ENCODE peak calls at places on chromosomes 11 and 22, in five cellular contexts. One of them, this sample, is unnamed.

GRCh38 chr22:38107692-38108515 is 2.6 kb downstream of the BAIAP2L2 start:
- ATAC-seq in K562: no peak
- ATAC-seq in Panc1: no peak
- ATAC-seq in upper lobe of left lung: no peak
- ATAC-seq in GM12878: no peak
- ATAC-seq in this sample: no peak

GRCh38 chr11:104705475-104706195 is 192.6 kb downstream of the CASP12 start:
- ATAC-seq in K562: no peak
- ATAC-seq in Panc1: no peak
- ATAC-seq in upper lobe of left lung: peak; percentile 86
- ATAC-seq in GM12878: peak; percentile 99
- ATAC-seq in this sample: peak; percentile 39

GRCh38 chr11:3169952-3170755 is 5.0 kb upstream of the OSBPL5 start:
- ATAC-seq in K562: no peak
- ATAC-seq in Panc1: no peak
- ATAC-seq in upper lobe of left lung: no peak
- ATAC-seq in GM12878: no peak
- ATAC-seq in this sample: no peak

GRCh38 chr22:45743687-45744086 is 72.1 kb downstream of the ATXN10 start:
- ATAC-seq in K562: no peak
- ATAC-seq in Panc1: no peak
- ATAC-seq in upper lobe of left lung: peak; percentile 62
- ATAC-seq in GM12878: no peak
- ATAC-seq in this sample: no peak

GRCh38 chr22:40509401-40510134 is 127.0 kb downstream of the MRTFA start:
- ATAC-seq in K562: no peak
- ATAC-seq in Panc1: no peak
- ATAC-seq in upper lobe of left lung: peak; percentile 70
- ATAC-seq in GM12878: peak; percentile 73
- ATAC-seq in this sample: peak; percentile 55

GRCh38 chr11:109972181-109972715 is 120.9 kb upstream of the ZC3H12C start:
- ATAC-seq in K562: no peak
- ATAC-seq in Panc1: no peak
- ATAC-seq in upper lobe of left lung: no peak
- ATAC-seq in GM12878: peak; percentile 71
- ATAC-seq in this sample: no peak

GRCh38 chr11:34316347-34317037 is 41.3 kb downstream of the ABTB2 start:
- ATAC-seq in K562: no peak
- ATAC-seq in Panc1: no peak
- ATAC-seq in upper lobe of left lung: no peak
- ATAC-seq in GM12878: peak; percentile 18
- ATAC-seq in this sample: no peak

GRCh38 chr22:36433318-36434231 is 45.8 kb upstream of the MYH9 start:
- ATAC-seq in K562: peak; percentile 27
- ATAC-seq in Panc1: peak; percentile 40
- ATAC-seq in upper lobe of left lung: peak; percentile 9
- ATAC-seq in GM12878: no peak
- ATAC-seq in this sample: no peak

GRCh38 chr11:61488651-61489291 is 19.8 kb upstream of the LRRC10B start:
- ATAC-seq in K562: peak; percentile 53
- ATAC-seq in Panc1: peak; percentile 77
- ATAC-seq in upper lobe of left lung: no peak
- ATAC-seq in GM12878: no peak
- ATAC-seq in this sample: peak; percentile 44

GRCh38 chr11:116202922-116203321 is 569.9 kb downstream of the BUD13 start:
- ATAC-seq in K562: no peak
- ATAC-seq in Panc1: no peak
- ATAC-seq in upper lobe of left lung: no peak
- ATAC-seq in GM12878: no peak
- ATAC-seq in this sample: no peak

GRCh38 chr11:78784321-78785061 is 209.8 kb upstream of the NARS2 start:
- ATAC-seq in K562: no peak
- ATAC-seq in Panc1: no peak
- ATAC-seq in upper lobe of left lung: no peak
- ATAC-seq in GM12878: no peak
- ATAC-seq in this sample: no peak

GRCh38 chr11:100687630-100688395 is 725 bp downstream of the ARHGAP42 start:
- ATAC-seq in K562: peak; percentile 84
- ATAC-seq in Panc1: peak; percentile 85
- ATAC-seq in upper lobe of left lung: peak; percentile 73
- ATAC-seq in GM12878: peak; percentile 73
- ATAC-seq in this sample: peak; percentile 80

GRCh38 chr11:95703059-95703458 is 86.5 kb downstream of the FAM76B start:
- ATAC-seq in K562: no peak
- ATAC-seq in Panc1: no peak
- ATAC-seq in upper lobe of left lung: no peak
- ATAC-seq in GM12878: no peak
- ATAC-seq in this sample: no peak

GRCh38 chr11:27444801-27445215 is 27.8 kb downstream of the LGR4 start:
- ATAC-seq in K562: peak; percentile 59
- ATAC-seq in Panc1: no peak
- ATAC-seq in upper lobe of left lung: no peak
- ATAC-seq in GM12878: no peak
- ATAC-seq in this sample: no peak

GRCh38 chr11:73360743-73361369 is 15.3 kb upstream of the RELT start:
- ATAC-seq in K562: no peak
- ATAC-seq in Panc1: no peak
- ATAC-seq in upper lobe of left lung: no peak
- ATAC-seq in GM12878: no peak
- ATAC-seq in this sample: no peak

GRCh38 chr11:73359341-73359740 is 16.9 kb upstream of the RELT start:
- ATAC-seq in K562: no peak
- ATAC-seq in Panc1: peak; percentile 21
- ATAC-seq in upper lobe of left lung: no peak
- ATAC-seq in GM12878: no peak
- ATAC-seq in this sample: peak; percentile 52

GRCh38 chr11:73363147-73363546 is 13.1 kb upstream of the RELT start:
- ATAC-seq in K562: no peak
- ATAC-seq in Panc1: no peak
- ATAC-seq in upper lobe of left lung: no peak
- ATAC-seq in GM12878: no peak
- ATAC-seq in this sample: no peak

GRCh38 chr11:73359930-73360742 is 16.1 kb upstream of the RELT start:
- ATAC-seq in K562: peak; percentile 51
- ATAC-seq in Panc1: peak; percentile 69
- ATAC-seq in upper lobe of left lung: no peak
- ATAC-seq in GM12878: peak; percentile 60
- ATAC-seq in this sample: no peak

DNA sequence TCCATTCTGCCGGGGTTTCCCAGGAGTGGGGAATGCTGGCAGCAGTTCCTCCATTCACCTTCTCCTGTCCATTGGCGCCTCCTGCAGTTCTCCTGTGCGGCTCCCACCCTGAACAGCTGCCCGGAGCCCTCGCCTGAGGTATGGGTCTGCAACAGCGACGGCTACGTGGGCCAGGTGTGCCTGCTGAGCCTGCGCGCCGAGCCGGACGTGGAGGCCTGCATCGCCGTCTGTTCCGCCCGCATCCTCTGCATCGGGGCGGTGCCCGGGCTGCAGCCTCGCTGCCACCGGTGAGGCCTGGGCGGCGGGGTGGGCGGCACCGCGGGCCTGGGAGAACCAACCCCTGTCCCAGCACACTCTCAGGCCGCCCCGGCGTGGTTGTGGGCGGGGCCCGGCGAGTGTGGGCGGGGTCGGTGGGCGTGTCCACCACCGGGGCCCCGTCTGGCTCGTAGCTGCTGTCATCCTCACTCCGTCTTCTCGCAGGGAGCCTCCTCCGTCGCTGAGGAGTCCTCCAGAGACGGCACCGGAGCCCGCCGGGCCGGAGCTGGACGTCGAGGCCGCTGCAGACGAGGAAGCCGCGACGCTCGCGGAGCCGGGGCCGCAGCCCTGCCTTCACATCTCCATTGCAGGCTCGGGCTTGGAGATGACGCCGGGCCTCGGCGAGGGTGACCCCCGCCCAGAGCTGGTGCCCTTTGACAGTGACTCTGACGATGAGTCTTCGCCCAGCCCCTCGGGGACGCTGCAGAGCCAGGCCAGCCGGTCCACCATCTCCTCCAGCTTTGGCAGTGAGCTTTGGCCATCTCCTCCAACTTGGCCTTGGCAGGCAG is 14.0 kb upstream of the RELT start:
- ATAC-seq in K562: peak; percentile 97
- ATAC-seq in Panc1: peak; percentile 62
- ATAC-seq in upper lobe of left lung: no peak
- ATAC-seq in GM12878: no peak
- ATAC-seq in this sample: no peak
- TF ChIP-seq POLR2AphosphoS5 in K562: no peak
- TF ChIP-seq POLR2AphosphoS5 in Panc1: no peak
- TF ChIP-seq POLR2AphosphoS5 in upper lobe of left lung: no peak
- TF ChIP-seq POLR2AphosphoS5 in GM12878: no peak
- TF ChIP-seq POLR2AphosphoS5 in this sample: no peak

GRCh38 chr22:29299136-29299900 is 7.1 kb upstream of the GAS2L1 start:
- ATAC-seq in K562: no peak
- ATAC-seq in Panc1: no peak
- ATAC-seq in upper lobe of left lung: no peak
- ATAC-seq in GM12878: no peak
- ATAC-seq in this sample: no peak

GRCh38 chr22:29301716-29302401 is 4.6 kb upstream of the GAS2L1 start:
- ATAC-seq in K562: no peak
- ATAC-seq in Panc1: no peak
- ATAC-seq in upper lobe of left lung: no peak
- ATAC-seq in GM12878: peak; percentile 7
- ATAC-seq in this sample: no peak

GRCh38 chr22:29300807-29301601 is 5.4 kb upstream of the GAS2L1 start:
- ATAC-seq in K562: peak; percentile 10
- ATAC-seq in Panc1: peak; percentile 23
- ATAC-seq in upper lobe of left lung: no peak
- ATAC-seq in GM12878: peak; percentile 24
- ATAC-seq in this sample: no peak

GRCh38 chr22:29298641-29299040 is 7.8 kb upstream of the GAS2L1 start:
- ATAC-seq in K562: no peak
- ATAC-seq in Panc1: no peak
- ATAC-seq in upper lobe of left lung: no peak
- ATAC-seq in GM12878: no peak
- ATAC-seq in this sample: no peak

DNA sequence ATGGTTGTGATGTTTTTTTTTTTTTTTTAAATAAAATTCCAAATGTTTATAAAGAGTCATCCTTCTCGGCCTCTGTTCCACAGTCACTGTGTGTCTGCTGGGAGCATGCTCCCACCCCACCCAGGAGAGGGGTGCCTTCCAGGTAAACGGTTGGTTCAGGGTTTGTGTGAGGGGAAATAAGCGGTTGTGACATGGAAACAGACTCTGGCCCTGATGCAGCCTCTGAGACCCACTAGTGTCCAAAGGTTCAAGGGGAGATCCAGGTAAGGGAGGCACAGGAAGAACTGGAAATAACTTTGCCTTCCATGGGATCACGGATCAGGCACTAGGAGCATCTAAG is 6.0 kb upstream of the GAS2L1 start:
- ATAC-seq in K562: no peak
- ATAC-seq in Panc1: no peak
- ATAC-seq in upper lobe of left lung: no peak
- ATAC-seq in GM12878: no peak
- ATAC-seq in this sample: no peak
- TF ChIP-seq POLR2AphosphoS5 in K562: peak; percentile 31
- TF ChIP-seq POLR2AphosphoS5 in Panc1: no peak
- TF ChIP-seq POLR2AphosphoS5 in upper lobe of left lung: no peak
- TF ChIP-seq POLR2AphosphoS5 in GM12878: no peak
- TF ChIP-seq POLR2AphosphoS5 in this sample: no peak

GRCh38 chr11:12862761-12863469 is 146.2 kb upstream of the RASSF10 start:
- ATAC-seq in K562: no peak
- ATAC-seq in Panc1: no peak
- ATAC-seq in upper lobe of left lung: no peak
- ATAC-seq in GM12878: no peak
- ATAC-seq in this sample: peak; percentile 42
- TF ChIP-seq POLR2AphosphoS5 in K562: no peak
- TF ChIP-seq POLR2AphosphoS5 in Panc1: no peak
- TF ChIP-seq POLR2AphosphoS5 in upper lobe of left lung: no peak
- TF ChIP-seq POLR2AphosphoS5 in GM12878: no peak
- TF ChIP-seq POLR2AphosphoS5 in this sample: peak; percentile 52

GRCh38 chr11:114304969-114305368 is 8.8 kb downstream of the NNMT start:
- ATAC-seq in K562: no peak
- ATAC-seq in Panc1: no peak
- ATAC-seq in upper lobe of left lung: no peak
- ATAC-seq in GM12878: no peak
- ATAC-seq in this sample: no peak

GRCh38 chr11:114301088-114301487 is 4.9 kb downstream of the NNMT start:
- ATAC-seq in K562: no peak
- ATAC-seq in Panc1: no peak
- ATAC-seq in upper lobe of left lung: no peak
- ATAC-seq in GM12878: no peak
- ATAC-seq in this sample: no peak

GRCh38 chr11:114304065-114304464 is 7.9 kb downstream of the NNMT start:
- ATAC-seq in K562: no peak
- ATAC-seq in Panc1: no peak
- ATAC-seq in upper lobe of left lung: no peak
- ATAC-seq in GM12878: no peak
- ATAC-seq in this sample: no peak

GRCh38 chr11:114301927-114302326 is 5.7 kb downstream of the NNMT start:
- ATAC-seq in K562: no peak
- ATAC-seq in Panc1: no peak
- ATAC-seq in upper lobe of left lung: no peak
- ATAC-seq in GM12878: no peak
- ATAC-seq in this sample: no peak

GRCh38 chr11:114302663-114303062 is 6.5 kb downstream of the NNMT start:
- ATAC-seq in K562: no peak
- ATAC-seq in Panc1: no peak
- ATAC-seq in upper lobe of left lung: no peak
- ATAC-seq in GM12878: no peak
- ATAC-seq in this sample: no peak
- TF ChIP-seq POLR2AphosphoS5 in K562: no peak
- TF ChIP-seq POLR2AphosphoS5 in Panc1: no peak
- TF ChIP-seq POLR2AphosphoS5 in upper lobe of left lung: no peak
- TF ChIP-seq POLR2AphosphoS5 in GM12878: no peak
- TF ChIP-seq POLR2AphosphoS5 in this sample: no peak

GRCh38 chr11:44065161-44065571 is 904 bp upstream of the ACCS start:
- ATAC-seq in K562: no peak
- ATAC-seq in Panc1: no peak
- ATAC-seq in upper lobe of left lung: no peak
- ATAC-seq in GM12878: no peak
- ATAC-seq in this sample: no peak

GRCh38 chr11:44065851-44066731 is at the start of gene ACCS:
- ATAC-seq in K562: peak; percentile 97
- ATAC-seq in Panc1: peak; percentile 98
- ATAC-seq in upper lobe of left lung: peak; percentile 98
- ATAC-seq in GM12878: peak; percentile 97
- ATAC-seq in this sample: peak; percentile 97

GRCh38 chr11:44068180-44068579 is 2.1 kb downstream of the ACCS start:
- ATAC-seq in K562: no peak
- ATAC-seq in Panc1: no peak
- ATAC-seq in upper lobe of left lung: no peak
- ATAC-seq in GM12878: no peak
- ATAC-seq in this sample: no peak

GRCh38 chr11:44066732-44067131 is 662 bp downstream of the ACCS start:
- ATAC-seq in K562: peak; percentile 17
- ATAC-seq in Panc1: no peak
- ATAC-seq in upper lobe of left lung: no peak
- ATAC-seq in GM12878: peak; percentile 4
- ATAC-seq in this sample: peak; percentile 10

GRCh38 chr11:44067266-44067665 is 1.2 kb downstream of the ACCS start:
- ATAC-seq in K562: peak; percentile 26
- ATAC-seq in Panc1: no peak
- ATAC-seq in upper lobe of left lung: no peak
- ATAC-seq in GM12878: no peak
- ATAC-seq in this sample: no peak
- TF ChIP-seq POLR2AphosphoS5 in K562: no peak
- TF ChIP-seq POLR2AphosphoS5 in Panc1: no peak
- TF ChIP-seq POLR2AphosphoS5 in upper lobe of left lung: no peak
- TF ChIP-seq POLR2AphosphoS5 in GM12878: no peak
- TF ChIP-seq POLR2AphosphoS5 in this sample: no peak

This sample was measured in gastroesophageal sphincter.